ENCODE peak calls at places on chromosomes 16 and 17, in six cellular contexts. One of them, this sample, is unnamed.

GRCh38 chr17:63702223-63702577 is 2.3 kb upstream of the LIMD2 start:
- DNase-seq in H54: no peak
- DNase-seq in body of pancreas: no peak
- DNase-seq in sigmoid colon: no peak
- DNase-seq in heart left ventricle: no peak
- DNase-seq in ovary: no peak
- DNase-seq in this sample: no peak

GRCh38 chr17:40038882-40039513 is 15.2 kb downstream of the MED24 start:
- DNase-seq in H54: no peak
- DNase-seq in body of pancreas: peak; percentile 79
- DNase-seq in sigmoid colon: peak; percentile 96
- DNase-seq in heart left ventricle: peak; percentile 82
- DNase-seq in ovary: peak; percentile 62
- DNase-seq in this sample: peak; percentile 50

GRCh38 chr16:80226499-80226898 is 314.3 kb upstream of the DYNLRB2 start:
- DNase-seq in H54: no peak
- DNase-seq in body of pancreas: no peak
- DNase-seq in sigmoid colon: no peak
- DNase-seq in heart left ventricle: no peak
- DNase-seq in ovary: no peak
- DNase-seq in this sample: no peak

GRCh38 chr16:65414284-65414984 is 292.6 kb upstream of the CDH11 start:
- DNase-seq in H54: no peak
- DNase-seq in body of pancreas: no peak
- DNase-seq in sigmoid colon: no peak
- DNase-seq in heart left ventricle: no peak
- DNase-seq in ovary: no peak
- DNase-seq in this sample: no peak

GRCh38 chr17:73566905-73567782 is 77.1 kb downstream of the SDK2 start:
- DNase-seq in H54: no peak
- DNase-seq in body of pancreas: no peak
- DNase-seq in sigmoid colon: no peak
- DNase-seq in heart left ventricle: no peak
- DNase-seq in ovary: no peak
- DNase-seq in this sample: no peak

GRCh38 chr16:29862383-29862883 is 593 bp downstream of the CDIPT start:
- DNase-seq in H54: no peak
- DNase-seq in body of pancreas: peak; percentile 52
- DNase-seq in sigmoid colon: no peak
- DNase-seq in heart left ventricle: no peak
- DNase-seq in ovary: no peak
- DNase-seq in this sample: peak; percentile 69

GRCh38 chr17:9647014-9647413 is 1.7 kb downstream of the USP43 start:
- DNase-seq in H54: no peak
- DNase-seq in body of pancreas: peak; percentile 10
- DNase-seq in sigmoid colon: no peak
- DNase-seq in heart left ventricle: no peak
- DNase-seq in ovary: no peak
- DNase-seq in this sample: no peak

GRCh38 chr17:46916211-46916610 is 6.7 kb upstream of the GOSR2 start:
- DNase-seq in H54: peak; percentile 65
- DNase-seq in body of pancreas: no peak
- DNase-seq in sigmoid colon: no peak
- DNase-seq in heart left ventricle: no peak
- DNase-seq in ovary: no peak
- DNase-seq in this sample: no peak

GRCh38 chr16:5025171-5025632 is 8.5 kb downstream of the NAGPA start:
- DNase-seq in H54: no peak
- DNase-seq in body of pancreas: peak; percentile 51
- DNase-seq in sigmoid colon: no peak
- DNase-seq in heart left ventricle: no peak
- DNase-seq in ovary: peak; percentile 41
- DNase-seq in this sample: peak; percentile 32

GRCh38 chr17:58086953-58087352 is 3.7 kb downstream of the DYNLL2 start:
- DNase-seq in H54: no peak
- DNase-seq in body of pancreas: no peak
- DNase-seq in sigmoid colon: no peak
- DNase-seq in heart left ventricle: no peak
- DNase-seq in ovary: no peak
- DNase-seq in this sample: no peak

GRCh38 chr17:56754523-56755208 is 79.1 kb downstream of the C17orf67 start:
- DNase-seq in H54: peak; percentile 38
- DNase-seq in body of pancreas: no peak
- DNase-seq in sigmoid colon: no peak
- DNase-seq in heart left ventricle: no peak
- DNase-seq in ovary: no peak
- DNase-seq in this sample: no peak

GRCh38 chr17:29962656-29963055 is 21.2 kb downstream of the EFCAB5 start:
- DNase-seq in H54: no peak
- DNase-seq in body of pancreas: no peak
- DNase-seq in sigmoid colon: no peak
- DNase-seq in heart left ventricle: no peak
- DNase-seq in ovary: no peak
- DNase-seq in this sample: no peak

GRCh38 chr17:82775033-82775823 is 23.4 kb downstream of the TBCD start:
- DNase-seq in H54: no peak
- DNase-seq in body of pancreas: peak; percentile 81
- DNase-seq in sigmoid colon: peak; percentile 81
- DNase-seq in heart left ventricle: peak; percentile 63
- DNase-seq in ovary: peak; percentile 79
- DNase-seq in this sample: peak; percentile 34

GRCh38 chr17:39001703-39002637 is 34.8 kb upstream of the FBXO47 start:
- DNase-seq in H54: peak; percentile 26
- DNase-seq in body of pancreas: peak; percentile 51
- DNase-seq in sigmoid colon: peak; percentile 91
- DNase-seq in heart left ventricle: peak; percentile 93
- DNase-seq in ovary: peak; percentile 30
- DNase-seq in this sample: peak; percentile 33

GRCh38 chr16:53611151-53611802 is 92.4 kb downstream of the RPGRIP1L start:
- DNase-seq in H54: no peak
- DNase-seq in body of pancreas: no peak
- DNase-seq in sigmoid colon: no peak
- DNase-seq in heart left ventricle: no peak
- DNase-seq in ovary: no peak
- DNase-seq in this sample: no peak

GRCh38 chr17:80247561-80247960 is 13.1 kb upstream of the RNF213 start:
- DNase-seq in H54: no peak
- DNase-seq in body of pancreas: no peak
- DNase-seq in sigmoid colon: no peak
- DNase-seq in heart left ventricle: no peak
- DNase-seq in ovary: no peak
- DNase-seq in this sample: no peak

GRCh38 chr17:65039349-65039988 is 17.1 kb downstream of the GNA13 start:
- DNase-seq in H54: no peak
- DNase-seq in body of pancreas: no peak
- DNase-seq in sigmoid colon: no peak
- DNase-seq in heart left ventricle: no peak
- DNase-seq in ovary: no peak
- DNase-seq in this sample: no peak

GRCh38 chr17:45144199-45145034 is 3.9 kb upstream of the HEXIM1 start:
- DNase-seq in H54: no peak
- DNase-seq in body of pancreas: peak; percentile 62
- DNase-seq in sigmoid colon: peak; percentile 86
- DNase-seq in heart left ventricle: peak; percentile 69
- DNase-seq in ovary: peak; percentile 84
- DNase-seq in this sample: peak; percentile 77

GRCh38 chr16:64830653-64831052 is 291.2 kb downstream of the CDH11 start:
- DNase-seq in H54: no peak
- DNase-seq in body of pancreas: no peak
- DNase-seq in sigmoid colon: no peak
- DNase-seq in heart left ventricle: no peak
- DNase-seq in ovary: no peak
- DNase-seq in this sample: no peak

GRCh38 chr16:89320717-89321501 is 103.4 kb downstream of the ZNF778 start:
- DNase-seq in H54: peak; percentile 47
- DNase-seq in body of pancreas: peak; percentile 65
- DNase-seq in sigmoid colon: no peak
- DNase-seq in heart left ventricle: peak; percentile 79
- DNase-seq in ovary: peak; percentile 63
- DNase-seq in this sample: peak; percentile 49

GRCh38 chr17:8289103-8289397 is 580 bp downstream of the RANGRF start:
- DNase-seq in H54: no peak
- DNase-seq in body of pancreas: peak; percentile 69
- DNase-seq in sigmoid colon: no peak
- DNase-seq in heart left ventricle: no peak
- DNase-seq in ovary: peak; percentile 85
- DNase-seq in this sample: no peak

GRCh38 chr16:85396879-85397871 is 215.9 kb upstream of the GSE1 start:
- DNase-seq in H54: peak; percentile 50
- DNase-seq in body of pancreas: no peak
- DNase-seq in sigmoid colon: peak; percentile 65
- DNase-seq in heart left ventricle: peak; percentile 22
- DNase-seq in ovary: peak; percentile 26
- DNase-seq in this sample: no peak

GRCh38 chr16:11412175-11412904 is 67.1 kb downstream of the RMI2 start:
- DNase-seq in H54: no peak
- DNase-seq in body of pancreas: no peak
- DNase-seq in sigmoid colon: no peak
- DNase-seq in heart left ventricle: no peak
- DNase-seq in ovary: no peak
- DNase-seq in this sample: no peak

GRCh38 chr16:22323173-22323997 is 26.2 kb downstream of the POLR3E start:
- DNase-seq in H54: no peak
- DNase-seq in body of pancreas: no peak
- DNase-seq in sigmoid colon: no peak
- DNase-seq in heart left ventricle: no peak
- DNase-seq in ovary: peak; percentile 19
- DNase-seq in this sample: no peak

GRCh38 chr16:51416921-51417320 is 265.9 kb upstream of the SALL1 start:
- DNase-seq in H54: no peak
- DNase-seq in body of pancreas: no peak
- DNase-seq in sigmoid colon: no peak
- DNase-seq in heart left ventricle: no peak
- DNase-seq in ovary: no peak
- DNase-seq in this sample: no peak

GRCh38 chr17:41571561-41572434 is at the start of gene KRT9:
- DNase-seq in H54: no peak
- DNase-seq in body of pancreas: no peak
- DNase-seq in sigmoid colon: no peak
- DNase-seq in heart left ventricle: no peak
- DNase-seq in ovary: no peak
- DNase-seq in this sample: no peak

GRCh38 chr16:23979426-23979825 is 143.6 kb downstream of the PRKCB start:
- DNase-seq in H54: no peak
- DNase-seq in body of pancreas: no peak
- DNase-seq in sigmoid colon: no peak
- DNase-seq in heart left ventricle: no peak
- DNase-seq in ovary: no peak
- DNase-seq in this sample: no peak

GRCh38 chr17:77110006-77110374 is 30.8 kb upstream of the SEC14L1 start:
- DNase-seq in H54: no peak
- DNase-seq in body of pancreas: no peak
- DNase-seq in sigmoid colon: no peak
- DNase-seq in heart left ventricle: no peak
- DNase-seq in ovary: no peak
- DNase-seq in this sample: no peak

GRCh38 chr17:60743812-60744211 is 66.2 kb downstream of the BCAS3 start:
- DNase-seq in H54: no peak
- DNase-seq in body of pancreas: peak; percentile 11
- DNase-seq in sigmoid colon: no peak
- DNase-seq in heart left ventricle: no peak
- DNase-seq in ovary: no peak
- DNase-seq in this sample: no peak

GRCh38 chr17:45218895-45219661 is 2.6 kb upstream of the FMNL1 start:
- DNase-seq in H54: peak; percentile 81
- DNase-seq in body of pancreas: peak; percentile 94
- DNase-seq in sigmoid colon: peak; percentile 90
- DNase-seq in heart left ventricle: peak; percentile 69
- DNase-seq in ovary: peak; percentile 84
- DNase-seq in this sample: peak; percentile 88

GRCh38 chr17:11901901-11902300 is 95.4 kb downstream of the ZNF18 start:
- DNase-seq in H54: no peak
- DNase-seq in body of pancreas: no peak
- DNase-seq in sigmoid colon: no peak
- DNase-seq in heart left ventricle: no peak
- DNase-seq in ovary: no peak
- DNase-seq in this sample: no peak

GRCh38 chr16:324451-325334 is 27.8 kb downstream of the AXIN1 start:
- DNase-seq in H54: no peak
- DNase-seq in body of pancreas: no peak
- DNase-seq in sigmoid colon: no peak
- DNase-seq in heart left ventricle: no peak
- DNase-seq in ovary: no peak
- DNase-seq in this sample: peak; percentile 83
- TF ChIP-seq POLR2A in H54: no peak
- TF ChIP-seq POLR2A in body of pancreas: no peak
- TF ChIP-seq POLR2A in sigmoid colon: no peak
- TF ChIP-seq POLR2A in heart left ventricle: no peak
- TF ChIP-seq POLR2A in ovary: no peak
- TF ChIP-seq POLR2A in this sample: peak; percentile 49

GRCh38 chr17:75843577-75844529 is at the start of gene UNC13D:
- DNase-seq in H54: no peak
- DNase-seq in body of pancreas: peak; percentile 47
- DNase-seq in sigmoid colon: peak; percentile 66
- DNase-seq in heart left ventricle: peak; percentile 47
- DNase-seq in ovary: no peak
- DNase-seq in this sample: peak; percentile 85

GRCh38 chr17:75846701-75847594 is 2.7 kb upstream of the UNC13D start:
- DNase-seq in H54: no peak
- DNase-seq in body of pancreas: peak; percentile 92
- DNase-seq in sigmoid colon: peak; percentile 69
- DNase-seq in heart left ventricle: no peak
- DNase-seq in ovary: peak; percentile 33
- DNase-seq in this sample: no peak

GRCh38 chr17:75844530-75845057 is 390 bp upstream of the UNC13D start:
- DNase-seq in H54: peak; percentile 90
- DNase-seq in body of pancreas: peak; percentile 91
- DNase-seq in sigmoid colon: peak; percentile 71
- DNase-seq in heart left ventricle: peak; percentile 69
- DNase-seq in ovary: peak; percentile 37
- DNase-seq in this sample: peak; percentile 68

GRCh38 chr17:75845933-75846700 is 1.9 kb upstream of the UNC13D start:
- DNase-seq in H54: no peak
- DNase-seq in body of pancreas: peak; percentile 37
- DNase-seq in sigmoid colon: peak; percentile 64
- DNase-seq in heart left ventricle: peak; percentile 53
- DNase-seq in ovary: no peak
- DNase-seq in this sample: no peak

GRCh38 chr17:75845058-75845711 is 981 bp upstream of the UNC13D start:
- DNase-seq in H54: peak; percentile 92
- DNase-seq in body of pancreas: peak; percentile 96
- DNase-seq in sigmoid colon: peak; percentile 90
- DNase-seq in heart left ventricle: peak; percentile 92
- DNase-seq in ovary: peak; percentile 59
- DNase-seq in this sample: peak; percentile 92
- TF ChIP-seq POLR2A in H54: peak; percentile 22
- TF ChIP-seq POLR2A in body of pancreas: peak; percentile 63
- TF ChIP-seq POLR2A in sigmoid colon: no peak
- TF ChIP-seq POLR2A in heart left ventricle: peak; percentile 46
- TF ChIP-seq POLR2A in ovary: no peak
- TF ChIP-seq POLR2A in this sample: peak; percentile 45

GRCh38 chr16:48365601-48366164 is 19.5 kb downstream of the SIAH1 start:
- DNase-seq in H54: peak; percentile 70
- DNase-seq in body of pancreas: peak; percentile 95
- DNase-seq in sigmoid colon: peak; percentile 94
- DNase-seq in heart left ventricle: peak; percentile 95
- DNase-seq in ovary: peak; percentile 85
- DNase-seq in this sample: peak; percentile 94
- TF ChIP-seq POLR2A in H54: peak; percentile 66
- TF ChIP-seq POLR2A in body of pancreas: peak; percentile 91
- TF ChIP-seq POLR2A in sigmoid colon: peak; percentile 52
- TF ChIP-seq POLR2A in heart left ventricle: peak; percentile 97
- TF ChIP-seq POLR2A in ovary: peak; percentile 32
- TF ChIP-seq POLR2A in this sample: peak; percentile 50

GRCh38 chr17:66150708-66151107 is 41.2 kb downstream of the CEP112 start:
- DNase-seq in H54: no peak
- DNase-seq in body of pancreas: no peak
- DNase-seq in sigmoid colon: no peak
- DNase-seq in heart left ventricle: no peak
- DNase-seq in ovary: no peak
- DNase-seq in this sample: no peak
- TF ChIP-seq POLR2A in H54: no peak
- TF ChIP-seq POLR2A in body of pancreas: no peak
- TF ChIP-seq POLR2A in sigmoid colon: no peak
- TF ChIP-seq POLR2A in heart left ventricle: no peak
- TF ChIP-seq POLR2A in ovary: no peak
- TF ChIP-seq POLR2A in this sample: no peak

This sample was measured in erythroblast.